ENCODE peak calls at places on chromosomes 3 and 15, in four cellular contexts. One of them, this sample, is unnamed.
A peak's percentile ranks its signal among the peaks of the same experiment; 100 is the strongest.

GRCh38 chr3:114508976-114509375 is 215.1 kb downstream of the TIGIT start:
- DNase-seq in heart left ventricle: no peak
- DNase-seq in HCT116: no peak
- DNase-seq in lower leg skin: no peak
- DNase-seq in this sample: no peak

GRCh38 chr3:134649106-134649705 is 1.6 kb downstream of the KY start:
- DNase-seq in heart left ventricle: no peak
- DNase-seq in HCT116: no peak
- DNase-seq in lower leg skin: no peak
- DNase-seq in this sample: no peak

GRCh38 chr3:107662109-107662477 is 139.3 kb downstream of the BBX start:
- DNase-seq in heart left ventricle: no peak
- DNase-seq in HCT116: no peak
- DNase-seq in lower leg skin: peak; percentile 47
- DNase-seq in this sample: peak; percentile 5

GRCh38 chr15:67202991-67203390 is 51.5 kb downstream of the AAGAB start:
- DNase-seq in heart left ventricle: no peak
- DNase-seq in HCT116: no peak
- DNase-seq in lower leg skin: no peak
- DNase-seq in this sample: no peak

GRCh38 chr3:15148614-15149013 is 49.7 kb upstream of the RBSN start:
- DNase-seq in heart left ventricle: no peak
- DNase-seq in HCT116: peak; percentile 43
- DNase-seq in lower leg skin: no peak
- DNase-seq in this sample: peak; percentile 13

GRCh38 chr3:22922317-22922716 is 280.8 kb upstream of the UBE2E2 start:
- DNase-seq in heart left ventricle: no peak
- DNase-seq in HCT116: no peak
- DNase-seq in lower leg skin: no peak
- DNase-seq in this sample: no peak

GRCh38 chr3:194579091-194579606 is 54.1 kb downstream of the TMEM44 start:
- DNase-seq in heart left ventricle: peak; percentile 85
- DNase-seq in HCT116: no peak
- DNase-seq in lower leg skin: no peak
- DNase-seq in this sample: no peak

GRCh38 chr15:37002041-37002689 is 98.2 kb downstream of the MEIS2 start:
- DNase-seq in heart left ventricle: no peak
- DNase-seq in HCT116: no peak
- DNase-seq in lower leg skin: no peak
- DNase-seq in this sample: no peak

GRCh38 chr3:123586131-123586530 is 1.3 kb upstream of the HACD2 start:
- DNase-seq in heart left ventricle: no peak
- DNase-seq in HCT116: peak; percentile 67
- DNase-seq in lower leg skin: peak; percentile 29
- DNase-seq in this sample: no peak

GRCh38 chr3:133246119-133246518 is 153.7 kb upstream of the BFSP2 start:
- DNase-seq in heart left ventricle: no peak
- DNase-seq in HCT116: no peak
- DNase-seq in lower leg skin: no peak
- DNase-seq in this sample: no peak

GRCh38 chr3:34635352-34635850 is 837.0 kb downstream of the PDCD6IP start:
- DNase-seq in heart left ventricle: no peak
- DNase-seq in HCT116: no peak
- DNase-seq in lower leg skin: no peak
- DNase-seq in this sample: no peak

GRCh38 chr15:56464893-56465520 is at the start of gene MNS1:
- DNase-seq in heart left ventricle: peak; percentile 88
- DNase-seq in HCT116: peak; percentile 75
- DNase-seq in lower leg skin: peak; percentile 91
- DNase-seq in this sample: peak; percentile 65

GRCh38 chr3:143329567-143330164 is 210.1 kb downstream of the CHST2 start:
- DNase-seq in heart left ventricle: peak; percentile 59
- DNase-seq in HCT116: no peak
- DNase-seq in lower leg skin: no peak
- DNase-seq in this sample: no peak

GRCh38 chr3:76900571-76900970 is 139.3 kb upstream of the ROBO2 start:
- DNase-seq in heart left ventricle: no peak
- DNase-seq in HCT116: no peak
- DNase-seq in lower leg skin: no peak
- DNase-seq in this sample: no peak

GRCh38 chr3:121574449-121574848 is 6.7 kb downstream of the ARGFX start:
- DNase-seq in heart left ventricle: no peak
- DNase-seq in HCT116: peak; percentile 59
- DNase-seq in lower leg skin: no peak
- DNase-seq in this sample: peak; percentile 13

GRCh38 chr3:37443363-37444035 is 269.1 kb upstream of the LRRFIP2 start:
- DNase-seq in heart left ventricle: no peak
- DNase-seq in HCT116: no peak
- DNase-seq in lower leg skin: no peak
- DNase-seq in this sample: no peak

GRCh38 chr15:58269455-58270414 is 131.6 kb downstream of the AQP9 start:
- DNase-seq in heart left ventricle: no peak
- DNase-seq in HCT116: peak; percentile 42
- DNase-seq in lower leg skin: no peak
- DNase-seq in this sample: peak; percentile 13

GRCh38 chr15:57538822-57539221 is 52.9 kb upstream of the MYZAP start:
- DNase-seq in heart left ventricle: no peak
- DNase-seq in HCT116: no peak
- DNase-seq in lower leg skin: no peak
- DNase-seq in this sample: no peak

GRCh38 chr3:148223266-148223665 is 474.4 kb upstream of the AGTR1 start:
- DNase-seq in heart left ventricle: no peak
- DNase-seq in HCT116: no peak
- DNase-seq in lower leg skin: no peak
- DNase-seq in this sample: no peak

GRCh38 chr3:144104146-144104545 is 132.5 kb downstream of the DIPK2A start:
- DNase-seq in heart left ventricle: no peak
- DNase-seq in HCT116: no peak
- DNase-seq in lower leg skin: no peak
- DNase-seq in this sample: no peak

GRCh38 chr3:47865192-47865591 is 62.3 kb downstream of the DHX30 start:
- DNase-seq in heart left ventricle: no peak
- DNase-seq in HCT116: no peak
- DNase-seq in lower leg skin: no peak
- DNase-seq in this sample: no peak

GRCh38 chr3:185049710-185050109 is 103.2 kb downstream of the C3orf70 start:
- DNase-seq in heart left ventricle: no peak
- DNase-seq in HCT116: no peak
- DNase-seq in lower leg skin: no peak
- DNase-seq in this sample: no peak

GRCh38 chr15:101276501-101277037 is 716 bp downstream of the SELENOS start:
- DNase-seq in heart left ventricle: no peak
- DNase-seq in HCT116: no peak
- DNase-seq in lower leg skin: no peak
- DNase-seq in this sample: no peak

GRCh38 chr15:67505675-67506572 is 15.0 kb upstream of the C15orf61 start:
- DNase-seq in heart left ventricle: no peak
- DNase-seq in HCT116: no peak
- DNase-seq in lower leg skin: no peak
- DNase-seq in this sample: no peak

GRCh38 chr15:98715401-98715800 is 67.1 kb downstream of the IGF1R start:
- DNase-seq in heart left ventricle: no peak
- DNase-seq in HCT116: no peak
- DNase-seq in lower leg skin: no peak
- DNase-seq in this sample: no peak

GRCh38 chr3:128965818-128966217 is 28.1 kb downstream of the CFAP92 start:
- DNase-seq in heart left ventricle: no peak
- DNase-seq in HCT116: no peak
- DNase-seq in lower leg skin: no peak
- DNase-seq in this sample: no peak

GRCh38 chr3:30292192-30292893 is 314.1 kb upstream of the TGFBR2 start:
- DNase-seq in heart left ventricle: no peak
- DNase-seq in HCT116: peak; percentile 18
- DNase-seq in lower leg skin: no peak
- DNase-seq in this sample: no peak

GRCh38 chr15:73518180-73518862 is 75.4 kb downstream of the REC114 start:
- DNase-seq in heart left ventricle: no peak
- DNase-seq in HCT116: no peak
- DNase-seq in lower leg skin: no peak
- DNase-seq in this sample: no peak

GRCh38 chr15:41790756-41791546 is 16.7 kb downstream of the MAPKBP1 start:
- DNase-seq in heart left ventricle: no peak
- DNase-seq in HCT116: peak; percentile 28
- DNase-seq in lower leg skin: no peak
- DNase-seq in this sample: peak; percentile 38

GRCh38 chr3:25664066-25664809 is 469 bp downstream of the TOP2B start:
- DNase-seq in heart left ventricle: peak; percentile 86
- DNase-seq in HCT116: peak; percentile 3
- DNase-seq in lower leg skin: peak; percentile 58
- DNase-seq in this sample: peak; percentile 23

GRCh38 chr15:42157981-42158765 is 1.7 kb upstream of the PLA2G4F start:
- DNase-seq in heart left ventricle: no peak
- DNase-seq in HCT116: no peak
- DNase-seq in lower leg skin: no peak
- DNase-seq in this sample: peak; percentile 75

GRCh38 chr15:64618569-64618968 is 156.8 kb downstream of the RBPMS2 start:
- DNase-seq in heart left ventricle: no peak
- DNase-seq in HCT116: no peak
- DNase-seq in lower leg skin: no peak
- DNase-seq in this sample: no peak

GRCh38 chr3:191484461-191484860 is 23.5 kb downstream of the PYDC2 start:
- DNase-seq in heart left ventricle: no peak
- DNase-seq in HCT116: peak; percentile 15
- DNase-seq in lower leg skin: no peak
- DNase-seq in this sample: no peak

GRCh38 chr3:11392689-11393114 is 120.5 kb downstream of the ATG7 start:
- DNase-seq in heart left ventricle: no peak
- DNase-seq in HCT116: no peak
- DNase-seq in lower leg skin: no peak
- DNase-seq in this sample: no peak
- TF ChIP-seq POLR2A in heart left ventricle: no peak
- TF ChIP-seq POLR2A in HCT116: no peak
- TF ChIP-seq POLR2A in lower leg skin: no peak
- TF ChIP-seq POLR2A in this sample: no peak

GRCh38 chr15:40160689-40161688 is at the start of gene BUB1B:
- DNase-seq in heart left ventricle: peak; percentile 92
- DNase-seq in HCT116: peak; percentile 85
- DNase-seq in lower leg skin: peak; percentile 95
- DNase-seq in this sample: peak; percentile 81
- TF ChIP-seq POLR2A in heart left ventricle: no peak
- TF ChIP-seq POLR2A in HCT116: peak; percentile 75
- TF ChIP-seq POLR2A in lower leg skin: no peak
- TF ChIP-seq POLR2A in this sample: peak; percentile 65

GRCh38 chr3:9793161-9793781 is 389 bp downstream of the ARPC4 start:
- DNase-seq in heart left ventricle: no peak
- DNase-seq in HCT116: no peak
- DNase-seq in lower leg skin: peak; percentile 46
- DNase-seq in this sample: no peak
- TF ChIP-seq POLR2A in heart left ventricle: no peak
- TF ChIP-seq POLR2A in HCT116: no peak
- TF ChIP-seq POLR2A in lower leg skin: no peak
- TF ChIP-seq POLR2A in this sample: no peak

GRCh38 chr3:40499952-40500351 is 5.9 kb upstream of the ZNF620 start:
- DNase-seq in heart left ventricle: no peak
- DNase-seq in HCT116: no peak
- DNase-seq in lower leg skin: no peak
- DNase-seq in this sample: no peak

GRCh38 chr3:40504636-40505430 is 1.0 kb upstream of the ZNF620 start:
- DNase-seq in heart left ventricle: no peak
- DNase-seq in HCT116: peak; percentile 66
- DNase-seq in lower leg skin: peak; percentile 53
- DNase-seq in this sample: peak; percentile 59

GRCh38 chr3:40511031-40511718 is 5.3 kb downstream of the ZNF620 start:
- DNase-seq in heart left ventricle: no peak
- DNase-seq in HCT116: no peak
- DNase-seq in lower leg skin: no peak
- DNase-seq in this sample: no peak

GRCh38 chr3:40505599-40506462 is at the start of gene ZNF620:
- DNase-seq in heart left ventricle: peak; percentile 84
- DNase-seq in HCT116: peak; percentile 76
- DNase-seq in lower leg skin: peak; percentile 27
- DNase-seq in this sample: peak; percentile 34
- TF ChIP-seq POLR2A in heart left ventricle: peak; percentile 53
- TF ChIP-seq POLR2A in HCT116: peak; percentile 82
- TF ChIP-seq POLR2A in lower leg skin: no peak
- TF ChIP-seq POLR2A in this sample: no peak

DNA sequence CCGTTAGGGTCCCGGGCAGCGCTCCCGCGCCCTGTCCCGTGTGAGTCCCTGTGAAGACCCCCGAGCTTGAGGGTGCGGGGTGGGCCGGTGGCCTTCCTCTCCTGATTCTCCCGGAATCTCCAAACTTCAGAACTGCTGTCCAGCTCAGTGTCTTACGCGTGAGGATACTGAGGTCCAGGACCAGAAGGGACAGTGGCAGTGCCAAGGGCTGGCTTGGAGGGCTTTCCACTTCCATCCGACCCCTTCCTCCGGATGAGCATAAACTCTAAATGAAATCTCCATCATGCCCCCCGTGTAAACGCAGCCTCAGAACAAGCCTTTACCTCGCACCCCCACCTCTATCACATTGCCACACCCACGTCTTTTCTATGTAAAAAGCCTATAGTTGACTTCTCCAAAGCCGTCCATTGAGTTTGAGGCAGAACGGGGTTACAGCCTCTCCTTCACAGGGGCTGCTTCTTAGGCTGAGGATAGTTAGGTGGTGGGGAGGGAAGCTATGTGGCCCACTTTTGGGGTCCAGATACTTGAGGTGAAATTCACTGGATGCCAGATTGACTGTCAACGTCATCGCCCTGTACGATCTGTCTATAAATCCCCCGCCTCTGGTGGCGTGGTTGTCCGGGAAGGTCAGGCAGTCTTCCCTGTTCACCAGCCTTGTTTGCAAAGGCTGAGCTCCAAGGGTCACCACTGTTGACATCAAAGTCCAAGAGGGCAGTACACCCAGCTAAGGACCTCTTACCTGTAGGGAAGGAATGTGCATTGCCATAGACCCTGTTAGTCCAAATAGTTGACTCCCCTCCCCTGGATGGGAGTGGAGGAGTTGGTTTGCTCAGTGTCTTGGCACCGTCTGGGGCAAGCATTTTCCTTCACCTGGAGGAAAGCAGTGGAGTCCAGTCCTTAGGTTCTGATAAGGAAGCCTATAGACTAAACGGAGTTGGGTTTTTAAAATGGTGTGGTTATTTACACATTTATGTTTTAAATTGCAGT is 1.2 kb downstream of the EDEM1 start:
- DNase-seq in heart left ventricle: no peak
- DNase-seq in HCT116: no peak
- DNase-seq in lower leg skin: no peak
- DNase-seq in this sample: no peak
- TF ChIP-seq POLR2A in heart left ventricle: no peak
- TF ChIP-seq POLR2A in HCT116: no peak
- TF ChIP-seq POLR2A in lower leg skin: no peak
- TF ChIP-seq POLR2A in this sample: no peak

GRCh38 chr3:150631515-150632221 is 28.5 kb downstream of the SELENOT start:
- DNase-seq in heart left ventricle: no peak
- DNase-seq in HCT116: no peak
- DNase-seq in lower leg skin: no peak
- DNase-seq in this sample: no peak
- TF ChIP-seq POLR2A in heart left ventricle: no peak
- TF ChIP-seq POLR2A in HCT116: no peak
- TF ChIP-seq POLR2A in lower leg skin: no peak
- TF ChIP-seq POLR2A in this sample: no peak